ENCODE peak calls at places on chromosomes 12 and 14, in six cellular contexts. B is AG09319, Y is choroid plexus epithelial cell, T is WTC11, O is B cell, E is mucosa of descending colon. R is an unnamed sample.
A peak's percentile ranks its signal among the peaks of the same experiment; 100 is the strongest.

GRCh38 chr12:79566452-79566851 is 124.3 kb downstream of the PAWR start:
- DNase-seq in E (no peak), O (no peak), Y (peak; percentile 53), T (no peak), B (no peak), R (no peak)

GRCh38 chr12:6790496-6791150 is 1.3 kb downstream of the CD4 start:
- DNase-seq in T (no peak), O (no peak), E (no peak), Y (no peak), B (no peak), R (no peak)

GRCh38 chr12:3265406-3265805 is 188.2 kb downstream of the TSPAN9 start:
- DNase-seq in O (no peak), Y (no peak), E (no peak), B (no peak), T (no peak), R (no peak)

GRCh38 chr14:61476737-61477410 is 155.5 kb downstream of the PRKCH start:
- DNase-seq in T (no peak), E (no peak), B (peak; percentile 88), O (peak; percentile 84), Y (peak; percentile 99), R (peak; percentile 95)

GRCh38 chr12:8832500-8832899 is 10.1 kb downstream of the A2ML1 start:
- DNase-seq in E (no peak), T (no peak), O (no peak), B (no peak), Y (no peak), R (no peak)

GRCh38 chr12:67968316-67968715 is 20.9 kb upstream of the IFNG-AS1 start:
- DNase-seq in T (no peak), B (no peak), E (no peak), O (no peak), Y (no peak), R (no peak)

GRCh38 chr12:13234045-13234641 is 37.6 kb downstream of the EMP1 start:
- DNase-seq in E (no peak), Y (peak; percentile 81), O (peak; percentile 33), B (no peak), T (peak; percentile 55), R (peak; percentile 77)

GRCh38 chr14:104682107-104682593 is 7.3 kb upstream of the INF2 start:
- DNase-seq in E (peak; percentile 61), O (no peak), Y (no peak), B (no peak), T (peak; percentile 78), R (peak; percentile 45)

GRCh38 chr14:102390064-102390463 is 27.3 kb downstream of the TECPR2 start:
- DNase-seq in T (no peak), E (no peak), Y (peak; percentile 64), B (no peak), O (no peak), R (no peak)

GRCh38 chr12:9319842-9320173 is 111.6 kb upstream of the PZP start:
- DNase-seq in E (no peak), B (no peak), Y (no peak), O (peak; percentile 14), T (no peak), R (no peak)

DNA sequence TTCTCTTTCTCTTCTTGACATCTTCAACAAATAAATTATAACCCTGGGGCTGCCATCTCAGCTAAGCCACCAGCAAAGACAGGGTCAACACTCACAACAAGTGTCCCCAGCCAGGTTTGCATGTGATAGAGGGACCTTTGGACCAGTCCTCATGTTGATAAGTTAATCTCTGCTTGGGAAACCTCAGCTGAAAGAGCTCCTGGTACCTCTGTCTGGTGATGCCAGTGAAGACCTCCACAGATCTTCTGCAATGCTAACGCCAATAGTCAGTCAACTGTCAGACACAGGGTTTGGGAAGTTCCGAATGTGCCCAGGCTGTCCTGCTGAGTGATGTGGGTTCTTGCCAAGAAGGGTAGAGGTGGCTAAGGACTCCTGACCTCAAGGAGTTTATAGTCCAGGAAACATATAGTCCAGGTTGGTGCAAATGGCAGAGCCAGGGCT is 179.8 kb upstream of the GZMB start:
- DNase-seq in E (no peak), B (no peak), Y (no peak), T (no peak), O (no peak), R (no peak)
- TF ChIP-seq CTCF in E (no peak), B (no peak), Y (no peak), T (no peak), O (no peak), R (no peak)

DNA sequence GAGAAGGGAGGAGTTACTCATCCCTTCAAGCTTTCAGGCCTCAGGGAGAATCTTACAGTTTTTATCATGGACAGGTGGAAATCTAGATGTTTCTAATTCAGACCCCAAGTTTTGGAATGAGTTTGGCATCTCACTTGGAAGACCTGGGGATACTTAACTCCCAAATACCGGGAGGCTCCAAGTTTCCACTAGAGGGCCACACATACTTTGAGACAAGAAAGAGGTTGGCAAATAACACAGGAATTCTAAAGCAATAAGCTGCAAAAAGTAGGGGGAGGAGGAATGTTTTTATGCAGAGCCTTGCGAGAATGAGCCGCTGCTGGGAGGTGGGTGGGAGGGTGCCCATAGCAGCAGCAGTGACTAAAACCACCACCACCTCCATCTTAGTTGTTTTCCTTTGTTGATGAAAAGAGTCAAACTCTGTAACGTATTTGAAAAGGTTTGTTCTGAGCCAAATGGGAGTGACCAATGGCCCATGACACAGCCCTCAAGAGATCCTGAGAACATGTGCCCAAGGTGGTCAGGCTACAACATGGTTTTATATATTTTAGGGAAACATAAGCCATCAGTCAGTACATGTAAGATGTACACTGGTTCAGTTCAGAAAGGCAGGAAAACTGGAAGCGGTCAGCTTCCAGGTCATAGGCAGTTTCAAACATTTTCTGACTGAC is 34.2 kb upstream of the RNASE1 start:
- DNase-seq in O (no peak), E (no peak), T (peak; percentile 51), Y (peak; percentile 57), B (no peak), R (peak; percentile 39)
- TF ChIP-seq CTCF in O (no peak), E (no peak), T (no peak), Y (peak; percentile 58), B (peak; percentile 28), R (no peak)

GRCh38 chr12:70049596-70050360 is 193.5 kb upstream of the CNOT2 start:
- DNase-seq in B (no peak), E (no peak), T (no peak), Y (no peak), O (peak; percentile 25), R (no peak)
- TF ChIP-seq CTCF in B (no peak), E (no peak), T (no peak), Y (no peak), O (no peak), R (no peak)

GRCh38 chr14:25537846-25538455 is 488.0 kb upstream of the STXBP6 start:
- DNase-seq in E (no peak), B (no peak), O (no peak), Y (peak; percentile 2), T (peak; percentile 75), R (no peak)
- TF ChIP-seq CTCF in E (peak; percentile 29), B (no peak), O (peak; percentile 12), Y (peak; percentile 30), T (peak; percentile 65), R (no peak)

DNA sequence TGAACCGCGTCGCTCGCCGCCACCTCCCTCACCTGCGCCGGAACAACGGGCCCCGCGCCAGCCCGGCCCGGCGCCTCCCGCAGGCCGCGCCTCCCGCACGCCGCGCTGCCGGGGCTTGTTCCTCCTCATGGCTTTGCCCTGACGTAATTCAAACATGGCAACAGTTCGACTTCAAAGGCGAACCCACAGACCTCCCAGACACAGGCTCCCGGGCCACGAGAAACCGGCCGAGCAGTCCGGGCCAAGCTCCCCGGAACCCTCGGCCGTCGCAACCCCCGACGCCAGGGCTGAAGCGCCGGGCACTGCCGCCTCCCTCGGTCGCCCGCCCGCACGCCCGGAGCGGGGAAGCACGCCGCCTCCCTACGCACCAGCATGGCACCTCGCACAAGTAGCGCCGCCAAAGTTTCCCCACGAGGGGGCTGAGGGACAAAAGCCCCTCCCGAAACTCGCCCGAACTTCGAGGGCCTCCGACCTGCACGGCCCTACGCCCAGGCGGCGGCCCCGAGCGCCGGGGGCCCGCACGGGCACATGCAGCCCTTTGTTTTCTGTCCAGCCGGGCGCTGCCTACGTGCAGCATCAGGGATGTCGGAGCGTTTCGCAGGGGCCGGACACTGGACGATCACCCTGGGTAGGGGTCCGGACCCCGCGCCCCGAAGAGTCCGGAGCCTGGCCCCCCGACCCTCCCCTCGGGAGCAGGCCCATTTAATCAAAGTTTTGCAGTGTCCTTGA is 1.7 kb downstream of the SINHCAF start:
- DNase-seq in B (no peak), T (peak; percentile 56), E (peak; percentile 86), O (peak; percentile 89), Y (peak; percentile 86), R (peak; percentile 81)
- TF ChIP-seq CTCF in B (no peak), T (no peak), E (no peak), O (peak; percentile 45), Y (no peak), R (no peak)

GRCh38 chr14:92942976-92943710 is 20.2 kb downstream of the CHGA start:
- DNase-seq in T (no peak), B (no peak), Y (no peak), O (no peak), E (peak; percentile 33), R (no peak)
- TF ChIP-seq CTCF in T (no peak), B (no peak), Y (no peak), O (no peak), E (no peak), R (no peak)

GRCh38 chr14:71011479-71011878 is 104.2 kb downstream of the PCNX1 start:
- DNase-seq in E (no peak), O (no peak), T (no peak), B (no peak), Y (peak; percentile 45), R (no peak)
- TF ChIP-seq CTCF in E (no peak), O (no peak), T (no peak), B (no peak), Y (peak; percentile 54), R (peak; percentile 20)

DNA sequence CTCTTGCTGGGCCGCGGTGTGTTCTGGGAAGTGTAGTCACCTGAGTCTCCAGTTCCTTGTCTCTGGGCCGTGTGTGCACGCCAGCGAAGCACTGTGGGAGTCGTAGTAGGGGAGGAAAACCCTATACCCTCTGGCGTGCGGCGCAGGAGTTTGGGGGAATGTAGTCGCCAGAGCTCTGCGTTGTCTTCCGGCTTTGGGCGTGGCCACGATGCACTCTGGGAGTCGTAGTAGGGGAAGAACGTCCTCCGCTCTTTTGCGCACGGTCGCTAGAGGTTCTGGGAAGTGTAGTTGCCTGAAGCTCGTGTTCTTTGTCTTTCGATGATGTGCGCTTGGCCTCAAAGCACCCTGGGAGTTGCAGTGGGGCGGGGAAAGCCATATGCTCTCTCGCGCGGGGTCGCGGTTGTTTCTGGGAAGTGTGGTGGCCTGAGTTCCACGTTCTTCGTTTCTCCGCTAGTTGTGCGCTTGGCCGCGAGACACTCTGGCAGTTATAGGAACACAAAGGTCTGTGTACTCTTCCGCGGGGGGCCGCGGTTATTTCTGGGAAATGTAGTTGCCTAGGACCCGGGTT is 588 bp upstream of the ZNF140 start:
- DNase-seq in O (peak; percentile 96), E (peak; percentile 99), Y (peak; percentile 100), T (peak; percentile 98), B (peak; percentile 98), R (peak; percentile 52)
- TF ChIP-seq CTCF in O (no peak), E (no peak), Y (no peak), T (no peak), B (peak; percentile 0), R (no peak)